ENCODE peak calls at places on chromosomes 16 and 17, in five cellular contexts. One of them, this sample, is unnamed.

GRCh38 chr17:83068641-83069570 is 10.5 kb upstream of the METRNL start:
- DNase-seq in Peyer's patch: peak; percentile 39
- DNase-seq in CD8-positive, alpha-beta T cell: peak; percentile 13
- DNase-seq in ovary: peak; percentile 22
- DNase-seq in heart right ventricle: peak; percentile 11
- DNase-seq in this sample: no peak

GRCh38 chr17:81398170-81398854 is 3.1 kb downstream of the BAHCC1 start:
- DNase-seq in Peyer's patch: peak; percentile 73
- DNase-seq in CD8-positive, alpha-beta T cell: no peak
- DNase-seq in ovary: no peak
- DNase-seq in heart right ventricle: no peak
- DNase-seq in this sample: no peak

GRCh38 chr16:22207715-22208360 is 1.8 kb downstream of the EEF2K start:
- DNase-seq in Peyer's patch: no peak
- DNase-seq in CD8-positive, alpha-beta T cell: no peak
- DNase-seq in ovary: no peak
- DNase-seq in heart right ventricle: no peak
- DNase-seq in this sample: no peak

GRCh38 chr16:23949630-23950290 is 114.0 kb downstream of the PRKCB start:
- DNase-seq in Peyer's patch: peak; percentile 53
- DNase-seq in CD8-positive, alpha-beta T cell: peak; percentile 86
- DNase-seq in ovary: no peak
- DNase-seq in heart right ventricle: peak; percentile 37
- DNase-seq in this sample: no peak

GRCh38 chr17:3542410-3543088 is 15.1 kb downstream of the TRPV3 start:
- DNase-seq in Peyer's patch: no peak
- DNase-seq in CD8-positive, alpha-beta T cell: no peak
- DNase-seq in ovary: no peak
- DNase-seq in heart right ventricle: no peak
- DNase-seq in this sample: no peak

GRCh38 chr17:65627892-65628622 is 66.6 kb upstream of the AXIN2 start:
- DNase-seq in Peyer's patch: peak; percentile 72
- DNase-seq in CD8-positive, alpha-beta T cell: no peak
- DNase-seq in ovary: peak; percentile 39
- DNase-seq in heart right ventricle: no peak
- DNase-seq in this sample: peak; percentile 22

GRCh38 chr17:34852614-34853013 is 108.6 kb downstream of the CCT6B start:
- DNase-seq in Peyer's patch: no peak
- DNase-seq in CD8-positive, alpha-beta T cell: no peak
- DNase-seq in ovary: no peak
- DNase-seq in heart right ventricle: no peak
- DNase-seq in this sample: no peak

GRCh38 chr17:40247926-40248495 is 28.9 kb downstream of the WIPF2 start:
- DNase-seq in Peyer's patch: no peak
- DNase-seq in CD8-positive, alpha-beta T cell: no peak
- DNase-seq in ovary: no peak
- DNase-seq in heart right ventricle: no peak
- DNase-seq in this sample: no peak

GRCh38 chr17:33816842-33817241 is 438.2 kb upstream of the CCL2 start:
- DNase-seq in Peyer's patch: no peak
- DNase-seq in CD8-positive, alpha-beta T cell: no peak
- DNase-seq in ovary: no peak
- DNase-seq in heart right ventricle: no peak
- DNase-seq in this sample: no peak

GRCh38 chr16:81523387-81524115 is 78.9 kb downstream of the CMIP start:
- DNase-seq in Peyer's patch: no peak
- DNase-seq in CD8-positive, alpha-beta T cell: peak; percentile 43
- DNase-seq in ovary: peak; percentile 48
- DNase-seq in heart right ventricle: no peak
- DNase-seq in this sample: peak; percentile 79

GRCh38 chr17:36808181-36808661 is 129.1 kb upstream of the LHX1 start:
- DNase-seq in Peyer's patch: no peak
- DNase-seq in CD8-positive, alpha-beta T cell: no peak
- DNase-seq in ovary: no peak
- DNase-seq in heart right ventricle: no peak
- DNase-seq in this sample: no peak

GRCh38 chr16:27235055-27235937 is 32.0 kb downstream of the KDM8 start:
- DNase-seq in Peyer's patch: peak; percentile 89
- DNase-seq in CD8-positive, alpha-beta T cell: peak; percentile 98
- DNase-seq in ovary: peak; percentile 91
- DNase-seq in heart right ventricle: peak; percentile 88
- DNase-seq in this sample: peak; percentile 73

GRCh38 chr17:55456307-55457240 is 34.9 kb upstream of the MMD start:
- DNase-seq in Peyer's patch: no peak
- DNase-seq in CD8-positive, alpha-beta T cell: no peak
- DNase-seq in ovary: no peak
- DNase-seq in heart right ventricle: no peak
- DNase-seq in this sample: no peak

GRCh38 chr17:42272162-42272561 is 4.0 kb downstream of the STAT5B start:
- DNase-seq in Peyer's patch: no peak
- DNase-seq in CD8-positive, alpha-beta T cell: no peak
- DNase-seq in ovary: no peak
- DNase-seq in heart right ventricle: no peak
- DNase-seq in this sample: no peak

GRCh38 chr16:13351651-13352217 is 450.3 kb downstream of the SHISA9 start:
- DNase-seq in Peyer's patch: no peak
- DNase-seq in CD8-positive, alpha-beta T cell: no peak
- DNase-seq in ovary: no peak
- DNase-seq in heart right ventricle: no peak
- DNase-seq in this sample: no peak

GRCh38 chr16:66848172-66848571 is 4.0 kb downstream of the CA7 start:
- DNase-seq in Peyer's patch: no peak
- DNase-seq in CD8-positive, alpha-beta T cell: no peak
- DNase-seq in ovary: no peak
- DNase-seq in heart right ventricle: no peak
- DNase-seq in this sample: no peak

DNA sequence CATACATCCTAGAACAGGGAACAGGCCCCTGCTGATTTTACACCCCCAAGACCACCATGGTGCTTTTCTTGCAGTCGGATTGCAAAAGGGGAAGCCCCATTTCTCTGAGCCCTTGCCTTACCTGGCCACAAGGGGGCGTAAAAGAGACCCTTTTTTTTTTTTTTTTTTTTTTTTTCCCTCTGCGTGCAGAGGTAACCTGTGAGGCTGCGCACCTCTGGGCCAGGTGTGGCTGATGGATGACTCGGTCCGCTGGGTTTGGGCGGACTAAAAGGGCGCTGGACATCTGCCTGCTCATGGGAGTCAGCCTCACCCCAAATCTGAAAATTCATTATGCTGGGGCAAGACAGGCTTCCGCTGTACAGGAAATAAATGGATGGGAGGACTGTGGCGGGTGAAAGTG is 281.0 kb downstream of the CBLN1 start:
- DNase-seq in Peyer's patch: no peak
- DNase-seq in CD8-positive, alpha-beta T cell: no peak
- DNase-seq in ovary: no peak
- DNase-seq in heart right ventricle: no peak
- DNase-seq in this sample: no peak
- TF ChIP-seq CTCF in Peyer's patch: peak; percentile 21
- TF ChIP-seq CTCF in CD8-positive, alpha-beta T cell: no peak
- TF ChIP-seq CTCF in ovary: no peak
- TF ChIP-seq CTCF in heart right ventricle: peak; percentile 47
- TF ChIP-seq CTCF in this sample: peak; percentile 55

GRCh38 chr17:19650826-19651225 is 2.3 kb downstream of the ALDH3A2 start:
- DNase-seq in Peyer's patch: no peak
- DNase-seq in CD8-positive, alpha-beta T cell: no peak
- DNase-seq in ovary: no peak
- DNase-seq in heart right ventricle: no peak
- DNase-seq in this sample: no peak
- H3K4me3 ChIP-seq in Peyer's patch: no peak overlapping the region
- H3K4me3 ChIP-seq in CD8-positive, alpha-beta T cell: no peak overlapping the region
- H3K4me3 ChIP-seq in ovary: no peak overlapping the region
- H3K4me3 ChIP-seq in heart right ventricle: no peak overlapping the region
- H3K4me3 ChIP-seq in this sample: no peak overlapping the region

GRCh38 chr17:14393723-14394122 is 92.8 kb downstream of the HS3ST3B1 start:
- DNase-seq in Peyer's patch: no peak
- DNase-seq in CD8-positive, alpha-beta T cell: no peak
- DNase-seq in ovary: no peak
- DNase-seq in heart right ventricle: no peak
- DNase-seq in this sample: no peak

GRCh38 chr17:14395255-14395654 is 94.4 kb downstream of the HS3ST3B1 start:
- DNase-seq in Peyer's patch: no peak
- DNase-seq in CD8-positive, alpha-beta T cell: no peak
- DNase-seq in ovary: no peak
- DNase-seq in heart right ventricle: no peak
- DNase-seq in this sample: no peak

GRCh38 chr17:14396542-14396941 is 95.7 kb downstream of the HS3ST3B1 start:
- DNase-seq in Peyer's patch: no peak
- DNase-seq in CD8-positive, alpha-beta T cell: no peak
- DNase-seq in ovary: no peak
- DNase-seq in heart right ventricle: no peak
- DNase-seq in this sample: no peak

GRCh38 chr17:14398766-14399165 is 97.9 kb downstream of the HS3ST3B1 start:
- DNase-seq in Peyer's patch: no peak
- DNase-seq in CD8-positive, alpha-beta T cell: no peak
- DNase-seq in ovary: no peak
- DNase-seq in heart right ventricle: no peak
- DNase-seq in this sample: no peak
- TF ChIP-seq CTCF in Peyer's patch: no peak
- TF ChIP-seq CTCF in CD8-positive, alpha-beta T cell: no peak
- TF ChIP-seq CTCF in ovary: no peak
- TF ChIP-seq CTCF in heart right ventricle: no peak
- TF ChIP-seq CTCF in this sample: no peak

GRCh38 chr17:927611-928461 is 51.7 kb downstream of the NXN start:
- DNase-seq in Peyer's patch: no peak
- DNase-seq in CD8-positive, alpha-beta T cell: no peak
- DNase-seq in ovary: no peak
- DNase-seq in heart right ventricle: no peak
- DNase-seq in this sample: peak; percentile 100
- H3K4me3 ChIP-seq in Peyer's patch: no peak overlapping the region
- H3K4me3 ChIP-seq in CD8-positive, alpha-beta T cell: no peak overlapping the region
- H3K4me3 ChIP-seq in ovary: no peak overlapping the region
- H3K4me3 ChIP-seq in heart right ventricle: no peak overlapping the region
- H3K4me3 ChIP-seq in this sample: no peak overlapping the region

GRCh38 chr17:61534414-61534813 is 56.6 kb downstream of the NACA2 start:
- DNase-seq in Peyer's patch: no peak
- DNase-seq in CD8-positive, alpha-beta T cell: no peak
- DNase-seq in ovary: no peak
- DNase-seq in heart right ventricle: no peak
- DNase-seq in this sample: no peak

GRCh38 chr17:61532818-61533217 is 58.2 kb downstream of the NACA2 start:
- DNase-seq in Peyer's patch: no peak
- DNase-seq in CD8-positive, alpha-beta T cell: no peak
- DNase-seq in ovary: no peak
- DNase-seq in heart right ventricle: no peak
- DNase-seq in this sample: no peak

GRCh38 chr17:61533797-61534196 is 57.2 kb downstream of the NACA2 start:
- DNase-seq in Peyer's patch: no peak
- DNase-seq in CD8-positive, alpha-beta T cell: no peak
- DNase-seq in ovary: no peak
- DNase-seq in heart right ventricle: no peak
- DNase-seq in this sample: no peak

GRCh38 chr17:61528171-61528570 is 62.8 kb downstream of the NACA2 start:
- DNase-seq in Peyer's patch: no peak
- DNase-seq in CD8-positive, alpha-beta T cell: no peak
- DNase-seq in ovary: no peak
- DNase-seq in heart right ventricle: no peak
- DNase-seq in this sample: no peak

GRCh38 chr17:61531223-61531622 is 59.8 kb downstream of the NACA2 start:
- DNase-seq in Peyer's patch: no peak
- DNase-seq in CD8-positive, alpha-beta T cell: no peak
- DNase-seq in ovary: no peak
- DNase-seq in heart right ventricle: no peak
- DNase-seq in this sample: no peak
- TF ChIP-seq CTCF in Peyer's patch: no peak
- TF ChIP-seq CTCF in CD8-positive, alpha-beta T cell: no peak
- TF ChIP-seq CTCF in ovary: no peak
- TF ChIP-seq CTCF in heart right ventricle: no peak
- TF ChIP-seq CTCF in this sample: no peak

GRCh38 chr16:15445450-15445849 is 11.1 kb downstream of the BMERB1 start:
- DNase-seq in Peyer's patch: no peak
- DNase-seq in CD8-positive, alpha-beta T cell: no peak
- DNase-seq in ovary: no peak
- DNase-seq in heart right ventricle: no peak
- DNase-seq in this sample: no peak
- H3K4me3 ChIP-seq in Peyer's patch: no peak overlapping the region
- H3K4me3 ChIP-seq in CD8-positive, alpha-beta T cell: no peak overlapping the region
- H3K4me3 ChIP-seq in ovary: no peak overlapping the region
- H3K4me3 ChIP-seq in heart right ventricle: no peak overlapping the region
- H3K4me3 ChIP-seq in this sample: no peak overlapping the region

GRCh38 chr16:83418565-83418964 is 389.2 kb upstream of the HSBP1 start:
- DNase-seq in Peyer's patch: no peak
- DNase-seq in CD8-positive, alpha-beta T cell: no peak
- DNase-seq in ovary: no peak
- DNase-seq in heart right ventricle: no peak
- DNase-seq in this sample: no peak
- TF ChIP-seq CTCF in Peyer's patch: no peak
- TF ChIP-seq CTCF in CD8-positive, alpha-beta T cell: no peak
- TF ChIP-seq CTCF in ovary: no peak
- TF ChIP-seq CTCF in heart right ventricle: no peak
- TF ChIP-seq CTCF in this sample: no peak

GRCh38 chr17:20214807-20215206 is 205.6 kb downstream of the SPECC1 start:
- DNase-seq in Peyer's patch: no peak
- DNase-seq in CD8-positive, alpha-beta T cell: no peak
- DNase-seq in ovary: no peak
- DNase-seq in heart right ventricle: no peak
- DNase-seq in this sample: no peak

GRCh38 chr17:20217677-20218076 is 208.5 kb downstream of the SPECC1 start:
- DNase-seq in Peyer's patch: no peak
- DNase-seq in CD8-positive, alpha-beta T cell: no peak
- DNase-seq in ovary: no peak
- DNase-seq in heart right ventricle: no peak
- DNase-seq in this sample: no peak

GRCh38 chr17:20216853-20217252 is 207.7 kb downstream of the SPECC1 start:
- DNase-seq in Peyer's patch: no peak
- DNase-seq in CD8-positive, alpha-beta T cell: no peak
- DNase-seq in ovary: no peak
- DNase-seq in heart right ventricle: no peak
- DNase-seq in this sample: no peak

GRCh38 chr17:20216154-20216815 is 207.1 kb downstream of the SPECC1 start:
- DNase-seq in Peyer's patch: no peak
- DNase-seq in CD8-positive, alpha-beta T cell: no peak
- DNase-seq in ovary: no peak
- DNase-seq in heart right ventricle: no peak
- DNase-seq in this sample: no peak

DNA sequence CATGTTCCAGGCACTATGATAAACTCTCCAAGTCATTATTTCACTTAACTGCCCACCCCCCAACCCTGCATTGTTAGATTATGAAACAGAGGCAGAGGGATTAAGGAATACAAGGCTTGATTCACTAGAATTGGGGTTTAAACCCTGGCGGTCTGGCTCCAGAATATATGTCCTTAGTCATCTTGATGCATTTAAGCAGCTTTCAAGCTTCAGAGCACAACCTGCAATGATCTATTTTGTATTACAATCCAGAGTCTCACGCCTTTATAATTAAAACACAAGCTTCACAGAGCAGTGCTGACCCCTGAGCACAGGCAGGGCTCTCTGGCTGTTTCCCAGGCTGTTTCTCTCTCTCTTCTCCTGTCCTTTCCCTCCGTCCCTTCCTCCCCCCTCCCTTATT is 209.1 kb downstream of the SPECC1 start:
- DNase-seq in Peyer's patch: no peak
- DNase-seq in CD8-positive, alpha-beta T cell: no peak
- DNase-seq in ovary: no peak
- DNase-seq in heart right ventricle: no peak
- DNase-seq in this sample: no peak
- H3K4me3 ChIP-seq in Peyer's patch: no peak overlapping the region
- H3K4me3 ChIP-seq in CD8-positive, alpha-beta T cell: no peak overlapping the region
- H3K4me3 ChIP-seq in ovary: no peak overlapping the region
- H3K4me3 ChIP-seq in heart right ventricle: no peak overlapping the region
- H3K4me3 ChIP-seq in this sample: no peak overlapping the region